ENCODE peak calls at places on chromosomes 16 and 17, in seven cellular contexts. U, Q, P, E, A, R and W are unnamed samples.

GRCh38 chr16:65846210-65846602 is 520.3 kb upstream of the CDH5 start:
- DNase-seq in P (no peak), A (no peak), E (no peak), U (no peak), R (no peak), Q (no peak), W (no peak)

GRCh38 chr17:74089869-74090464 is 113.5 kb upstream of the RPL38 start:
- DNase-seq in E (peak), A (peak), R (peak), U (peak), Q (peak), P (peak), W (peak)

GRCh38 chr16:77596243-77596642 is 126.1 kb upstream of the NUDT7 start:
- DNase-seq in P (no peak), A (no peak), Q (no peak), U (no peak), R (no peak), E (no peak), W (no peak)

GRCh38 chr17:42310281-42311156 is 22.2 kb downstream of the STAT5A start:
- DNase-seq in A (peak), U (no peak), E (no peak), P (no peak), R (no peak), Q (no peak), W (no peak)

GRCh38 chr17:13601317-13601775 is 383 bp downstream of the HS3ST3A1 start:
- DNase-seq in E (no peak), R (no peak), A (no peak), Q (no peak), P (no peak), U (no peak), W (no peak)

GRCh38 chr16:4403133-4403949 is 13.1 kb downstream of the CORO7 start:
- DNase-seq in U (no peak), R (no peak), Q (no peak), P (no peak), A (no peak), E (no peak), W (no peak)

GRCh38 chr16:11085025-11085485 is 140.7 kb downstream of the CLEC16A start:
- DNase-seq in A (no peak), E (no peak), P (no peak), Q (no peak), R (no peak), U (no peak), W (no peak)

GRCh38 chr17:16491131-16491702 is 776 bp downstream of the LRRC75A start:
- DNase-seq in U (no peak), A (no peak), R (no peak), P (no peak), Q (no peak), E (no peak), W (no peak)

GRCh38 chr17:9206989-9207317 is 185.6 kb downstream of the NTN1 start:
- DNase-seq in R (no peak), P (no peak), E (no peak), A (no peak), Q (no peak), U (no peak), W (no peak)

GRCh38 chr16:85330694-85331188 is 218.5 kb upstream of the CIBAR2 start:
- DNase-seq in E (peak), A (peak), R (peak), Q (no peak), P (peak), U (peak), W (peak)

GRCh38 chr16:86075488-86075785 is 176.5 kb downstream of the IRF8 start:
- DNase-seq in A (no peak), P (no peak), E (no peak), U (no peak), R (no peak), Q (no peak), W (no peak)

GRCh38 chr17:58121925-58122324 is 26.3 kb upstream of the OR4D1 start:
- DNase-seq in E (peak), R (no peak), A (peak), P (peak), Q (no peak), U (peak), W (peak)

GRCh38 chr17:58232707-58233156 is 5.7 kb upstream of the LPO start:
- DNase-seq in U (no peak), E (no peak), Q (peak), P (no peak), R (no peak), A (peak), W (peak)

GRCh38 chr17:18963126-18964017 is 11.4 kb downstream of the SLC5A10 start:
- DNase-seq in R (no peak), E (no peak), Q (no peak), P (no peak), U (no peak), A (no peak), W (no peak)

GRCh38 chr17:56973520-56973919 is 4.4 kb upstream of the SCPEP1 start:
- DNase-seq in A (no peak), R (no peak), U (no peak), P (no peak), E (no peak), Q (no peak), W (no peak)

GRCh38 chr17:42407289-42407836 is 15.7 kb downstream of the CAVIN1 start:
- DNase-seq in Q (no peak), A (peak), E (peak), U (no peak), R (no peak), P (peak), W (peak)

GRCh38 chr16:86504315-86505184 is 5.8 kb upstream of the FOXF1 start:
- DNase-seq in E (no peak), U (no peak), R (no peak), P (no peak), A (no peak), Q (no peak), W (no peak)

GRCh38 chr17:44599298-44600175 is 42.3 kb downstream of the FZD2 start:
- DNase-seq in A (peak), R (no peak), E (peak), Q (no peak), P (no peak), U (no peak), W (no peak)

GRCh38 chr17:1027044-1027443 is 30.1 kb downstream of the TIMM22 start:
- DNase-seq in U (no peak), R (no peak), P (no peak), E (no peak), Q (no peak), A (no peak), W (no peak)

DNA sequence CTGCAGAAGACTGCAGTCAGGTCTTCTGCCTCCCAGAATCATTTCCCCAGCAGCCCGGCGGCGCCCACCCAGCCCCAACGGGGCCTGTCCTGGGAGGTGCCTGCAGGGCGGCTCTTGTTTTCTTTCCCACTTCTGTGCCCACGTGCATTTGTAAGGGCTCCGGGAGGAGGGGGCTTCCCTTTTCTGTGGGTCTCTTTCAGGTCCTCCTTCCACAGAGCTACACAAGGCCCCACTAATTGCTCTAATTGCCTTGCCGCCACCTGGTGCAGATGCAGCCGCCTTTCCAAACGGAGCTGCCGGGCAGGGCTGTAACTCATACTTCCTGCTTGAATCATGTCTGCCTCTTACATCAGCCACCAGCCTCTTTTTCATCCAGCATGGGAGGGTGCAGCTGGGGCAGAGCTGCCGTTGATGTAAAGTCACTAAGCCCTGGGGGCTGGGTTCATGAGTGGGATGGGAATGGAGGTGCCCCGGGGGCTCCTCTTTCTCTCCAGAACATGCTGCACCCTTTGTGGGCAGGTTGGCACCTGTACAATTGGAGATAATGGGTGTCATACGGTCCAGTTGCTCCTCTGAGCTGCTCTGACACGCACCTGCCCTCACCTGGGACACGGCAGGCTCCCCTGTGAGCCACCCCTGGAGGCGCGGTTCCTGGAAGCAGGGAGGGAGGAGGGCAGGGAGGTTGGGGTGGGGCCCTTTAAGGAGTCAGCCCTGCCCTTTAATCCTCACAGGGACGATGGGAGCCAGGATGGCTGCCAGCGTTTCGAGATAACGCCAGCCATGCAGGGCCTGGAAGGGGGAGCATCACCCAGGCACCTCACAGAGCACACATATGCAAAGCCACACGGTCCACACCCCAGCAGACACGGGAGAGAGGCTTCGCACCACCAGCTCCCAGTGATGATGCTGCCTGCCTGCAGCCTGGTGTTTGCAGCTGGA is 41.1 kb upstream of the KLHDC4 start:
- DNase-seq in E (peak), P (peak), U (peak), Q (no peak), A (peak), R (peak), W (peak)
- TF ChIP-seq REST in E (no peak), P (no peak), U (no peak), Q (no peak), A (no peak), R (no peak), W (no peak)

GRCh38 chr17:2595736-2596135 is 2.3 kb downstream of the PAFAH1B1 start:
- DNase-seq in Q (no peak), U (no peak), R (no peak), A (no peak), E (no peak), P (no peak), W (no peak)
- TF ChIP-seq REST in Q (no peak), U (no peak), R (no peak), A (no peak), E (no peak), P (no peak), W (no peak)

GRCh38 chr17:39197380-39198185 is at the start of gene CACNB1:
- DNase-seq in A (peak), Q (no peak), U (no peak), R (no peak), E (peak), P (peak), W (no peak)
- TF ChIP-seq REST in A (no peak), Q (no peak), U (no peak), R (no peak), E (no peak), P (no peak), W (no peak)

DNA sequence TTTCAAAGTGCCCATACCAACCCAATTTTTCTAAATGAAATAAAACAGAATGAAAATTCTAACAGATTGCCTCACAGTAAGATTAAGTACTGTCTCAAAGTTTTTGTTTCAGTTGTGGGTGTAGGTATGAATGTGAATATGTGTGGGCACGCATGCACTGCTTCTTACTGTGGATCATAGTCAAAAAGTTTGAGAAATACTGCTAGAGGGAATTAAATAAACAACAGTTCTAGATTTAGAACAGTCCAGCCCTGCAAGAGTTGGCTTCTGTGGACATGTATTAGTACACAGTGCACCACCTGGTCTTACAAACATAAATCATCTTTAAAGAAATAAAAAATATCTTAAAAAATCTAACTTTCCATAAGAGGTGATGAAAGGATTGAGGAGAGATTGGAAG is 8.4 kb downstream of the ZNF652 start:
- DNase-seq in E (no peak), A (no peak), U (no peak), P (no peak), Q (no peak), R (no peak), W (no peak)
- TF ChIP-seq REST in E (no peak), A (no peak), U (no peak), P (no peak), Q (no peak), R (no peak), W (no peak)

GRCh38 chr17:4472281-4472680 is 26.4 kb upstream of the SPNS2 start:
- DNase-seq in P (no peak), Q (no peak), R (no peak), A (no peak), E (no peak), U (no peak), W (no peak)

GRCh38 chr17:4476017-4476416 is 22.7 kb upstream of the SPNS2 start:
- DNase-seq in A (no peak), P (no peak), Q (no peak), E (no peak), R (no peak), U (no peak), W (no peak)

GRCh38 chr17:4475001-4475400 is 23.7 kb upstream of the SPNS2 start:
- DNase-seq in R (no peak), P (no peak), A (no peak), Q (no peak), E (no peak), U (no peak), W (no peak)

GRCh38 chr17:4475463-4475862 is 23.2 kb upstream of the SPNS2 start:
- DNase-seq in Q (no peak), E (no peak), R (no peak), P (no peak), U (no peak), A (no peak), W (no peak)

GRCh38 chr17:4474093-4474492 is 24.6 kb upstream of the SPNS2 start:
- DNase-seq in R (no peak), Q (no peak), A (no peak), U (no peak), E (no peak), P (no peak), W (no peak)
- TF ChIP-seq REST in R (no peak), Q (no peak), A (no peak), U (no peak), E (no peak), P (no peak), W (no peak)

GRCh38 chr17:30221346-30221745 is 14.2 kb downstream of the SLC6A4 start:
- DNase-seq in R (no peak), Q (no peak), A (no peak), P (no peak), U (no peak), E (no peak), W (no peak)

GRCh38 chr17:30225112-30225511 is 10.4 kb downstream of the SLC6A4 start:
- DNase-seq in U (no peak), E (no peak), P (peak), A (no peak), R (no peak), Q (no peak), W (no peak)

GRCh38 chr17:30220414-30220813 is 15.1 kb downstream of the SLC6A4 start:
- DNase-seq in A (no peak), Q (no peak), E (no peak), P (no peak), U (no peak), R (no peak), W (no peak)

GRCh38 chr17:30224419-30224960 is 11.0 kb downstream of the SLC6A4 start:
- DNase-seq in Q (no peak), P (no peak), E (no peak), A (no peak), U (no peak), R (no peak), W (no peak)

DNA sequence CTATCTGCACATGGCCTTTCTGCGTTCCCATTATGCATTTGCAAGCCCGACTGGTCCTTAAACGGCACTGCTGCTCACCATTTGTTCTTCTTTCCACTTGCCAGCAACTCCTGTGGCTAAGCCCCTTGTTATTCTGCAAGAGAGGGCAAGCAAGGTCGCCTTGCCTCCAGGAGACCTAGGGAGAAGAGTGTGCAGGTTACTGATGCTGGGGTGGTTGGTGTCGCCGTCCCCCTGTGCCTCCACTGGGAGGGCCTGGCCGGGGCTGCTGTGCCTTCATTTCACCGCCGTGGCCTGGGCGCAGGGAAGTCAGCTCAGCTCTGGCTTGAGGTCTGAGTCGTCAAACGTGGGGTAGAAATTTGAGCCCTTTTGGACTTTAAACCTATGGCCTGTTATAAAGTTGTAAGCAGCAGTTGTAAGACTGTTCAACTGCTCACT is 12.7 kb downstream of the SLC6A4 start:
- DNase-seq in A (no peak), U (no peak), Q (no peak), P (peak), R (no peak), E (no peak), W (no peak)
- TF ChIP-seq REST in A (no peak), U (no peak), Q (no peak), P (no peak), R (no peak), E (no peak), W (no peak)

DNA sequence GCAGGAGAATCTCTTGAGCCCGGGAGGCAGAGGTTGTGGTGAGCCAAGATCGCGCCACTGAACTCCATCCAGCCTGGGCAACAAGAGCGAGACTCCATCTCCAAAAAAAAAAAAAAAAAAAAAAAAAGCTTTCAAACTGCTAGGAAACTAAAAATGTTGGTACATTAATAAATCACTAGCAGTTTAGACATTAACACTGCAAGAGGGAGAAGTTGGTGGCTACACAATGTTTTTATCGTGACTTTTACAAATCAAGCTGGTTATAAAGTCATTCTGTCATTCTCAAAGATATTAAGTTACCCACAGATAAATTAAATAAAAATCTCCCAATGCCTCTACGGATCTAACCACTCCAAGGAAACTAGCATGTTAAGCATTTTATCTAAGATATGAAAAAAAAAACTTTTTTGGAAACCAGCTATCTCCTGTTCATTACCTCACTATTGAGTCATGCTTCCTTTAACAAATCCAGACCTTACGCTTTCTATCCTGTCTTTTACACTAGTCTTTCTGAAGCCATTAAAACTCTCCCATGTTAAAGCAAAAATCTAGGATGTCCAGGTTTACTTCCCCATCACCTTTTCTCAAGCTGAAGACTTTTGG is 85.9 kb upstream of the SMURF2 start:
- DNase-seq in Q (no peak), U (no peak), A (no peak), P (no peak), E (no peak), R (no peak), W (no peak)
- TF ChIP-seq REST in Q (no peak), U (no peak), A (no peak), P (no peak), E (no peak), R (no peak), W (no peak)